ENCODE peak calls at places on chromosomes 16 and 17, in six cellular contexts. One of them, this sample, is unnamed.

GRCh38 chr17:12918132-12918531 is 99.7 kb downstream of the ELAC2 start:
- DNase-seq in SK-N-SH: no peak
- DNase-seq in psoas muscle: no peak
- DNase-seq in tibial artery: no peak
- DNase-seq in HL-60: no peak
- DNase-seq in thoracic aorta: no peak
- DNase-seq in this sample: no peak

GRCh38 chr17:50681260-50682200 is 26.2 kb downstream of the ANKRD40 start:
- DNase-seq in SK-N-SH: peak
- DNase-seq in psoas muscle: no peak
- DNase-seq in tibial artery: peak
- DNase-seq in HL-60: peak
- DNase-seq in thoracic aorta: no peak
- DNase-seq in this sample: no peak

GRCh38 chr17:42591411-42591810 is 13.9 kb upstream of the PSMC3IP start:
- DNase-seq in SK-N-SH: no peak
- DNase-seq in psoas muscle: no peak
- DNase-seq in tibial artery: no peak
- DNase-seq in HL-60: no peak
- DNase-seq in thoracic aorta: no peak
- DNase-seq in this sample: no peak

GRCh38 chr16:8975039-8975438 is 11.3 kb upstream of the USP7 start:
- DNase-seq in SK-N-SH: no peak
- DNase-seq in psoas muscle: no peak
- DNase-seq in tibial artery: no peak
- DNase-seq in HL-60: no peak
- DNase-seq in thoracic aorta: no peak
- DNase-seq in this sample: no peak

GRCh38 chr17:4393806-4394205 is 27.3 kb upstream of the UBE2G1 start:
- DNase-seq in SK-N-SH: no peak
- DNase-seq in psoas muscle: no peak
- DNase-seq in tibial artery: no peak
- DNase-seq in HL-60: no peak
- DNase-seq in thoracic aorta: no peak
- DNase-seq in this sample: no peak

GRCh38 chr16:71185366-71185765 is 45.2 kb downstream of the HYDIN start:
- DNase-seq in SK-N-SH: no peak
- DNase-seq in psoas muscle: no peak
- DNase-seq in tibial artery: no peak
- DNase-seq in HL-60: no peak
- DNase-seq in thoracic aorta: no peak
- DNase-seq in this sample: no peak

GRCh38 chr17:1055751-1056645 is 59.1 kb downstream of the TIMM22 start:
- DNase-seq in SK-N-SH: peak
- DNase-seq in psoas muscle: peak
- DNase-seq in tibial artery: no peak
- DNase-seq in HL-60: peak
- DNase-seq in thoracic aorta: no peak
- DNase-seq in this sample: peak

GRCh38 chr17:15914400-15915165 is 30.3 kb upstream of the ADORA2B start:
- DNase-seq in SK-N-SH: no peak
- DNase-seq in psoas muscle: no peak
- DNase-seq in tibial artery: no peak
- DNase-seq in HL-60: peak
- DNase-seq in thoracic aorta: no peak
- DNase-seq in this sample: no peak

GRCh38 chr17:31389673-31390381 is 1.6 kb upstream of the RAB11FIP4 start:
- DNase-seq in SK-N-SH: no peak
- DNase-seq in psoas muscle: no peak
- DNase-seq in tibial artery: peak
- DNase-seq in HL-60: no peak
- DNase-seq in thoracic aorta: no peak
- DNase-seq in this sample: no peak

GRCh38 chr16:29820271-29820701 is at the start of gene MVP:
- DNase-seq in SK-N-SH: peak
- DNase-seq in psoas muscle: peak
- DNase-seq in tibial artery: peak
- DNase-seq in HL-60: peak
- DNase-seq in thoracic aorta: no peak
- DNase-seq in this sample: no peak

GRCh38 chr17:32398946-32399345 is 45.4 kb upstream of the PSMD11 start:
- DNase-seq in SK-N-SH: no peak
- DNase-seq in psoas muscle: no peak
- DNase-seq in tibial artery: no peak
- DNase-seq in HL-60: no peak
- DNase-seq in thoracic aorta: no peak
- DNase-seq in this sample: no peak

GRCh38 chr17:64781394-64781793 is 119.3 kb upstream of the SMURF2 start:
- DNase-seq in SK-N-SH: peak
- DNase-seq in psoas muscle: peak
- DNase-seq in tibial artery: peak
- DNase-seq in HL-60: peak
- DNase-seq in thoracic aorta: no peak
- DNase-seq in this sample: peak

GRCh38 chr16:6279261-6279660 is 1053.4 kb upstream of the RBFOX1 start:
- DNase-seq in SK-N-SH: no peak
- DNase-seq in psoas muscle: no peak
- DNase-seq in tibial artery: no peak
- DNase-seq in HL-60: no peak
- DNase-seq in thoracic aorta: no peak
- DNase-seq in this sample: no peak

GRCh38 chr16:24815052-24815451 is 30.7 kb upstream of the SLC5A11 start:
- DNase-seq in SK-N-SH: no peak
- DNase-seq in psoas muscle: no peak
- DNase-seq in tibial artery: no peak
- DNase-seq in HL-60: no peak
- DNase-seq in thoracic aorta: no peak
- DNase-seq in this sample: no peak

GRCh38 chr16:79430129-79430789 is 170.3 kb downstream of the MAF start:
- DNase-seq in SK-N-SH: peak
- DNase-seq in psoas muscle: no peak
- DNase-seq in tibial artery: no peak
- DNase-seq in HL-60: no peak
- DNase-seq in thoracic aorta: no peak
- DNase-seq in this sample: no peak

GRCh38 chr16:28495795-28496749 is 1.6 kb downstream of the APOBR start:
- DNase-seq in SK-N-SH: no peak
- DNase-seq in psoas muscle: no peak
- DNase-seq in tibial artery: no peak
- DNase-seq in HL-60: no peak
- DNase-seq in thoracic aorta: no peak
- DNase-seq in this sample: no peak

GRCh38 chr17:75271233-75271954 is 363 bp upstream of the MIF4GD start:
- DNase-seq in SK-N-SH: peak
- DNase-seq in psoas muscle: peak
- DNase-seq in tibial artery: peak
- DNase-seq in HL-60: peak
- DNase-seq in thoracic aorta: no peak
- DNase-seq in this sample: no peak

GRCh38 chr16:2194166-2194834 is 2.1 kb downstream of the CASKIN1 start:
- DNase-seq in SK-N-SH: no peak
- DNase-seq in psoas muscle: no peak
- DNase-seq in tibial artery: no peak
- DNase-seq in HL-60: no peak
- DNase-seq in thoracic aorta: no peak
- DNase-seq in this sample: no peak

GRCh38 chr16:24131294-24131693 is 124.8 kb upstream of the CACNG3 start:
- DNase-seq in SK-N-SH: no peak
- DNase-seq in psoas muscle: no peak
- DNase-seq in tibial artery: no peak
- DNase-seq in HL-60: no peak
- DNase-seq in thoracic aorta: no peak
- DNase-seq in this sample: no peak

GRCh38 chr16:86718118-86718517 is 139.8 kb downstream of the FOXL1 start:
- DNase-seq in SK-N-SH: no peak
- DNase-seq in psoas muscle: no peak
- DNase-seq in tibial artery: no peak
- DNase-seq in HL-60: no peak
- DNase-seq in thoracic aorta: no peak
- DNase-seq in this sample: no peak

GRCh38 chr17:828761-829160 is 46.6 kb downstream of the MRM3 start:
- DNase-seq in SK-N-SH: no peak
- DNase-seq in psoas muscle: no peak
- DNase-seq in tibial artery: no peak
- DNase-seq in HL-60: no peak
- DNase-seq in thoracic aorta: no peak
- DNase-seq in this sample: no peak

GRCh38 chr16:88057656-88058055 is 106.4 kb downstream of the BANP start:
- DNase-seq in SK-N-SH: no peak
- DNase-seq in psoas muscle: peak
- DNase-seq in tibial artery: no peak
- DNase-seq in HL-60: no peak
- DNase-seq in thoracic aorta: no peak
- DNase-seq in this sample: no peak

GRCh38 chr17:34098712-34099111 is 156.4 kb upstream of the CCL2 start:
- DNase-seq in SK-N-SH: no peak
- DNase-seq in psoas muscle: no peak
- DNase-seq in tibial artery: no peak
- DNase-seq in HL-60: no peak
- DNase-seq in thoracic aorta: no peak
- DNase-seq in this sample: no peak

GRCh38 chr17:76969598-76970172 is 101.5 kb downstream of the MGAT5B start:
- DNase-seq in SK-N-SH: peak
- DNase-seq in psoas muscle: no peak
- DNase-seq in tibial artery: no peak
- DNase-seq in HL-60: no peak
- DNase-seq in thoracic aorta: no peak
- DNase-seq in this sample: no peak

GRCh38 chr16:1920727-1921155 is 2.5 kb upstream of the HS3ST6 start:
- DNase-seq in SK-N-SH: peak
- DNase-seq in psoas muscle: no peak
- DNase-seq in tibial artery: no peak
- DNase-seq in HL-60: no peak
- DNase-seq in thoracic aorta: no peak
- DNase-seq in this sample: no peak

GRCh38 chr16:1301562-1301961 is 7.9 kb upstream of the UBE2I start:
- DNase-seq in SK-N-SH: no peak
- DNase-seq in psoas muscle: no peak
- DNase-seq in tibial artery: no peak
- DNase-seq in HL-60: no peak
- DNase-seq in thoracic aorta: no peak
- DNase-seq in this sample: no peak

GRCh38 chr16:4172070-4172469 is 55.8 kb upstream of the ADCY9 start:
- DNase-seq in SK-N-SH: no peak
- DNase-seq in psoas muscle: no peak
- DNase-seq in tibial artery: no peak
- DNase-seq in HL-60: no peak
- DNase-seq in thoracic aorta: no peak
- DNase-seq in this sample: no peak

GRCh38 chr16:87344165-87344930 is 27.2 kb upstream of the C16orf95 start:
- DNase-seq in SK-N-SH: no peak
- DNase-seq in psoas muscle: no peak
- DNase-seq in tibial artery: no peak
- DNase-seq in HL-60: no peak
- DNase-seq in thoracic aorta: no peak
- DNase-seq in this sample: no peak

GRCh38 chr17:66537518-66537917 is 235.1 kb downstream of the PRKCA start:
- DNase-seq in SK-N-SH: no peak
- DNase-seq in psoas muscle: no peak
- DNase-seq in tibial artery: no peak
- DNase-seq in HL-60: no peak
- DNase-seq in thoracic aorta: no peak
- DNase-seq in this sample: no peak

GRCh38 chr17:66538776-66539175 is 236.4 kb downstream of the PRKCA start:
- DNase-seq in SK-N-SH: peak
- DNase-seq in psoas muscle: no peak
- DNase-seq in tibial artery: no peak
- DNase-seq in HL-60: no peak
- DNase-seq in thoracic aorta: no peak
- DNase-seq in this sample: no peak

GRCh38 chr17:66541461-66542182 is 239.2 kb downstream of the PRKCA start:
- DNase-seq in SK-N-SH: peak
- DNase-seq in psoas muscle: no peak
- DNase-seq in tibial artery: no peak
- DNase-seq in HL-60: no peak
- DNase-seq in thoracic aorta: no peak
- DNase-seq in this sample: no peak

GRCh38 chr17:66542183-66542966 is 240.0 kb downstream of the PRKCA start:
- DNase-seq in SK-N-SH: peak
- DNase-seq in psoas muscle: no peak
- DNase-seq in tibial artery: no peak
- DNase-seq in HL-60: no peak
- DNase-seq in thoracic aorta: no peak
- DNase-seq in this sample: no peak

DNA sequence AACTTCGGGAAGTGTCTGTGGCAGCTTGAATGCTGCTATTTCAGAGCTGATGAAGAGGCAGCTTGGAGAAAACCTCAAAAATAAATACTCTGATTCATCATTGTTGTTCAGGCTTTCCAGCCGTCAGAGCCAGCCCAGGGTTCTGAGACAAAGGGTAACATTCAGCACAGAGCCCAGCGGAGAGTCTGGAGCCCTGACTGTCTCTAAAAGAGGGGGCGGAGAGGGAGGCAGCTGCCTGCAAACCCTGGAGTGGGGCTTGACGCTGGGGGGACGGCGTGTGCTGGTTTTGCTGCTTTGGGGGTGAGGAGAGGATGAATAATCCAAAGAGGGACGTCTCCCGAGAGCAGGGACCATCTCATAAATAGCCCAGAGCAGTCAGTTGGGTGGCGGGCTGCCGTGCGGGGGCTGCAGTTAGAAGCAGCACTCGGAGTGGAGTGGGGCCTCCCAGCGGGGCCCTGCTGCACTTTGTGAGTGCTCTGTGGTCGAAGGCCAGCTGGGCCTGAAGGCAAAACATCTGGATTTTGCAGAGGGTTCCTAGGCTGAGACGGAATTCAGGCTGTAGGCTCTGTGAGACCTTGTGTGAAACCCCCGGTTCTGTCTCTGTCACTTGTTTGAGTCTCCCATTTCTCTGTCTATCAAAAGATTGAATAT is 237.8 kb downstream of the PRKCA start:
- DNase-seq in SK-N-SH: peak
- DNase-seq in psoas muscle: no peak
- DNase-seq in tibial artery: no peak
- DNase-seq in HL-60: no peak
- DNase-seq in thoracic aorta: no peak
- DNase-seq in this sample: no peak
- H3K27ac ChIP-seq in SK-N-SH: peak
- H3K27ac ChIP-seq in psoas muscle: no peak
- H3K27ac ChIP-seq in tibial artery: no peak
- H3K27ac ChIP-seq in HL-60: no peak
- H3K27ac ChIP-seq in thoracic aorta: no peak
- H3K27ac ChIP-seq in this sample: no peak

GRCh38 chr17:7024402-7024785 is 1.5 kb downstream of the BCL6B start:
- DNase-seq in SK-N-SH: no peak
- DNase-seq in psoas muscle: no peak
- DNase-seq in tibial artery: no peak
- DNase-seq in HL-60: no peak
- DNase-seq in thoracic aorta: no peak
- DNase-seq in this sample: no peak
- H3K27ac ChIP-seq in SK-N-SH: no peak
- H3K27ac ChIP-seq in psoas muscle: no peak
- H3K27ac ChIP-seq in tibial artery: no peak
- H3K27ac ChIP-seq in HL-60: no peak
- H3K27ac ChIP-seq in thoracic aorta: no peak
- H3K27ac ChIP-seq in this sample: no peak

GRCh38 chr16:68756250-68757051 is 19.4 kb downstream of the CDH1 start:
- DNase-seq in SK-N-SH: no peak
- DNase-seq in psoas muscle: no peak
- DNase-seq in tibial artery: no peak
- DNase-seq in HL-60: peak
- DNase-seq in thoracic aorta: no peak
- DNase-seq in this sample: no peak
- H3K27ac ChIP-seq in SK-N-SH: no peak
- H3K27ac ChIP-seq in psoas muscle: no peak
- H3K27ac ChIP-seq in tibial artery: no peak
- H3K27ac ChIP-seq in HL-60: no peak
- H3K27ac ChIP-seq in thoracic aorta: no peak
- H3K27ac ChIP-seq in this sample: no peak

GRCh38 chr17:57110152-57110542 is 25.1 kb downstream of the AKAP1 start:
- DNase-seq in SK-N-SH: no peak
- DNase-seq in psoas muscle: peak
- DNase-seq in tibial artery: no peak
- DNase-seq in HL-60: no peak
- DNase-seq in thoracic aorta: no peak
- DNase-seq in this sample: no peak
- H3K27ac ChIP-seq in SK-N-SH: no peak
- H3K27ac ChIP-seq in psoas muscle: peak
- H3K27ac ChIP-seq in tibial artery: peak
- H3K27ac ChIP-seq in HL-60: no peak
- H3K27ac ChIP-seq in thoracic aorta: peak
- H3K27ac ChIP-seq in this sample: peak